ENCODE peak calls at places on chromosomes 1 and 21, in six cellular contexts. X is HCT116, Z is GM12878, C is A549, O is HepG2, L is K562. I is an unnamed sample.

GRCh38 chr1:203084588-203085527 is 954 bp downstream of the MYOG start:
- DNase-seq in X (no peak), Z (no peak), C (no peak), O (peak), L (peak), I (peak)

GRCh38 chr21:39136711-39137110 is 46.5 kb downstream of the PSMG1 start:
- DNase-seq in X (no peak), Z (no peak), C (no peak), O (no peak), L (no peak), I (no peak)

GRCh38 chr1:1290238-1290731 is 10.0 kb downstream of the SCNN1D start:
- DNase-seq in X (no peak), Z (no peak), C (no peak), O (peak), L (peak), I (peak)

GRCh38 chr21:46062471-46063211 is 35.3 kb upstream of the COL6A2 start:
- DNase-seq in X (no peak), Z (no peak), C (no peak), O (no peak), L (no peak), I (no peak)

GRCh38 chr1:243726792-243727502 is 123.1 kb downstream of the AKT3 start:
- DNase-seq in X (no peak), Z (no peak), C (no peak), O (no peak), L (no peak), I (no peak)

GRCh38 chr1:51768971-51769601 is 109.4 kb downstream of the NRDC start:
- DNase-seq in X (peak), Z (no peak), C (peak), O (peak), L (peak), I (peak)

GRCh38 chr1:99728494-99729235 is 37.8 kb downstream of the FRRS1 start:
- DNase-seq in X (peak), Z (no peak), C (peak), O (peak), L (peak), I (peak)

GRCh38 chr1:221549815-221550214 is 192.1 kb downstream of the DUSP10 start:
- DNase-seq in X (no peak), Z (peak), C (no peak), O (no peak), L (no peak), I (no peak)

GRCh38 chr1:44829506-44830384 is 13.3 kb downstream of the PTCH2 start:
- DNase-seq in X (no peak), Z (no peak), C (no peak), O (no peak), L (no peak), I (no peak)

GRCh38 chr21:44461438-44462089 is 6.3 kb downstream of the LRRC3 start:
- DNase-seq in X (no peak), Z (no peak), C (no peak), O (peak), L (peak), I (no peak)

GRCh38 chr1:1291023-1291528 is 10.8 kb downstream of the SCNN1D start:
- DNase-seq in X (no peak), Z (no peak), C (no peak), O (no peak), L (peak), I (no peak)

GRCh38 chr1:39901486-39902120 is at the start of gene MYCL:
- DNase-seq in X (peak), Z (no peak), C (peak), O (peak), L (peak), I (peak)

GRCh38 chr1:183884512-183884911 is 79.6 kb downstream of the RGL1 start:
- DNase-seq in X (no peak), Z (no peak), C (no peak), O (no peak), L (no peak), I (peak)

GRCh38 chr21:46194374-46195334 is 10.4 kb upstream of the SPATC1L start:
- DNase-seq in X (no peak), Z (no peak), C (no peak), O (no peak), L (no peak), I (no peak)

GRCh38 chr1:244154882-244155531 is 103.9 kb downstream of the ZBTB18 start:
- DNase-seq in X (no peak), Z (no peak), C (no peak), O (peak), L (no peak), I (no peak)

GRCh38 chr1:51168266-51168845 is 66.3 kb downstream of the C1orf185 start:
- DNase-seq in X (no peak), Z (no peak), C (no peak), O (no peak), L (no peak), I (no peak)

GRCh38 chr1:53133261-53134041 is 9.0 kb downstream of the SLC1A7 start:
- DNase-seq in X (no peak), Z (no peak), C (no peak), O (no peak), L (no peak), I (no peak)

GRCh38 chr1:154940880-154941228 is 4.3 kb upstream of the PMVK start:
- DNase-seq in X (no peak), Z (no peak), C (no peak), O (no peak), L (no peak), I (peak)

GRCh38 chr1:38476111-38476783 is 383.3 kb downstream of the RRAGC start:
- DNase-seq in X (no peak), Z (no peak), C (no peak), O (no peak), L (no peak), I (no peak)

GRCh38 chr1:11736746-11737639 is 1.1 kb downstream of the AGTRAP start:
- DNase-seq in X (no peak), Z (no peak), C (peak), O (peak), L (peak), I (peak)

DNA sequence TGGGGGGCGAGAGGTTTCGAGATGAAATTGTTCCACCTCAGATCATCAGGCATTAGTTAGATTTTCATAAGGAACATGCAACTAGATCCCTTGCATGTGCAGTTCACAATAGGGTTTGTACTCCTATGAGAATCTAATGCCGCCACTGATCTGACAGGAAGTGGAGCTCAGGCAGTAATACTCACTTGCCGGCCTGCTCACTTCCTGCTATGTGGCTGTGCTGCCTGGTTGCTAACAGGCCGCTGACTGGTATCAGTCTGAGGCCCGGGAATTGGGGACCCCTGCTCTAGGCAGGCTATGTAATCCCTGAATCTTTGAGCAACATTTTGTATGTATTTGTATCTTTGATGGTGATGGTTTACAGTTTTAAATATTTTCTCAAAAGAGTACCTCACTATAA is 32.5 kb downstream of the XKR8 start:
- DNase-seq in X (no peak), Z (no peak), C (no peak), O (no peak), L (no peak), I (peak)
- TF ChIP-seq MAX in X (no peak), Z (no peak), C (no peak), O (no peak), L (no peak), I (no peak)

GRCh38 chr1:25890249-25891034 is 14.9 kb upstream of the PAQR7 start:
- DNase-seq in X (peak), Z (no peak), C (peak), O (peak), L (no peak), I (no peak)
- TF ChIP-seq POLR2A in X (no peak), Z (no peak), C (no peak), O (no peak), L (no peak), I (no peak)

GRCh38 chr1:150110066-150110465 is 39.6 kb upstream of the PLEKHO1 start:
- DNase-seq in X (no peak), Z (no peak), C (no peak), O (no peak), L (no peak), I (no peak)
- H3K4me3 ChIP-seq in X (no peak), Z (no peak), C (no peak), O (no peak), L (no peak), I (no peak)

GRCh38 chr1:223419561-223419960 is 26.3 kb downstream of the CCDC185 start:
- DNase-seq in X (no peak), Z (no peak), C (no peak), O (no peak), L (no peak), I (no peak)
- TF ChIP-seq MAX in X (no peak), Z (no peak), C (no peak), O (no peak), L (no peak), I (no peak)

GRCh38 chr1:90023691-90024090 is 28.8 kb downstream of the ZNF326 start:
- DNase-seq in X (no peak), Z (no peak), C (no peak), O (no peak), L (no peak), I (no peak)

DNA sequence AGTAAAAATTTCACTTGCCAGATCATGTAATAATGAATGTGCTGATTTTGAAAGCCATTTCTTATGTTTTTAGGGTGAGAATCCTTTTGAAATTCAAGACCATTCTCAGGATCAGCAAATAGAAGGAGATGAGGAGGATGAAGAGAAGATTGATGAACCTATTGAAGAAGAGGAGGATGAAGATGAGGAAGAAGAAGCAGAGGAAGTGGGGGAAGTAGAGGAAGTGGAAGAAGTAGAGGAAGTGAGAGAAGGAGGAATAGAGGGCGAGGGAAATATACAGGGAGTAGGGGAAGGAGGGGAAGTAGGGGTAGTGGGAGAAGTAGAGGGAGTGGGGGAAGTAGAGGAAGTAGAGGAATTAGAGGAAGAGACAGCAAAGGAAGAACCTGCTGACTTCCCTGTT is 32.4 kb downstream of the ZNF326 start:
- DNase-seq in X (no peak), Z (no peak), C (no peak), O (no peak), L (no peak), I (no peak)
- TF ChIP-seq POLR2A in X (no peak), Z (no peak), C (no peak), O (no peak), L (peak), I (no peak)

DNA sequence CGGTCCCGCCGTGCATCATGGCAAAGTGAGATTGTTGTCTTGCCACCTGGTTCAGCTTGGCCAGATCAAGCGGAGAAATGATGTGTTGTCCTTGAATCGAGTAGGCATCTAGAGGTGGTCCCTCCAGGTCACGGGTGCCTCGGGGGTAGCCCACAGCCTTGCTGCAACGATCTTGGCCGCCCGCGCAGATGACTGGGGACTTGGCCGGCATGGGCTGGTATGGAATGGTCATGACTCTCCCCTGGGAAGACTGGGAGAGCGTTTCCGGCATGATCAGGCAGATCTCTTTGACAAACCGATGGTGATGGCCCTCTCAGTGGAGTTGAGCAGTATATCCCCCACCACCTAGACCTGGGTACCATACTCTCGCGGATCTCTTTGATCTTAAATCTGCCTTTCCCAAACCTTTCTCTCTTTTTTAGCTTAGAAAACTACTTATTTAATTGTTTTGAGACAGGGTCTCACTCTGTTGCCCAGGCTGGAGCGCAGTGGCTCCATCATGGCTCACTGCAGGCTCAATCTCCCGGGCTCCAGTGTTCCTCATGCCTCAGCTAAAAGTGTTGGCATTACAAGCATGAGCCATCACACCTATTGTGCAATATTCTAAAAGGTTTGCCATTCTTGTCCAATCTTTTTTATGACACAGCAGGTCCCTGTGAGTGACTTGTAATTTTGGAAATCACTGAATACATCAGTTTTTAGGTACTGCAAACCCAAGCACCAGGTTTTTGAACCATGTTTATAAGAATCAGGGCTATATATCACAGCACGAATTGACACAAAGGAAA is 9.4 kb upstream of the ELAPOR1 start:
- DNase-seq in X (no peak), Z (no peak), C (no peak), O (no peak), L (no peak), I (peak)
- H3K4me3 ChIP-seq in X (no peak), Z (no peak), C (no peak), O (no peak), L (no peak), I (no peak)

I was measured in NB4.